ENCODE peak calls at places on chromosomes 16 and 17, in six cellular contexts. M is psoas muscle; X is GM12865; O is AG04450; C is stimulated activated CD4-positive, alpha-beta T cell treated with anti-CD3 and anti-CD28 coated beads, Interleukin-4, amount 100 ng/mL, for 4 hours; D is T-helper 9 cell. G is an unnamed sample.
A peak's percentile ranks its signal among the peaks of the same experiment; 100 is the strongest.

GRCh38 chr17:30573603-30574175 is 96.5 kb downstream of the GOSR1 start:
- DNase-seq in O (no peak), X (no peak), C (no peak), M (no peak), D (no peak), G (no peak)

GRCh38 chr16:81451753-81452680 is 7.4 kb downstream of the CMIP start:
- DNase-seq in D (no peak), C (peak; percentile 38), X (no peak), O (no peak), M (no peak), G (no peak)

GRCh38 chr16:88936008-88936912 is 40.7 kb downstream of the CBFA2T3 start:
- DNase-seq in O (no peak), C (no peak), X (peak; percentile 48), D (no peak), M (no peak), G (no peak)

GRCh38 chr16:31250782-31251384 is 8.9 kb upstream of the ITGAM start:
- DNase-seq in O (no peak), X (no peak), M (no peak), D (no peak), C (no peak), G (no peak)

GRCh38 chr17:81867952-81868673 is 3.0 kb downstream of the ARHGDIA start:
- DNase-seq in X (no peak), M (no peak), D (no peak), O (no peak), C (no peak), G (no peak)

GRCh38 chr17:80125656-80126448 is 21.1 kb downstream of the EIF4A3 start:
- DNase-seq in O (no peak), X (no peak), C (no peak), M (no peak), D (no peak), G (no peak)

GRCh38 chr16:79132745-79133144 is 467.8 kb downstream of the MAF start:
- DNase-seq in O (no peak), C (no peak), X (no peak), M (no peak), D (no peak), G (no peak)

GRCh38 chr17:34357398-34357797 is 1.1 kb downstream of the CCL13 start:
- DNase-seq in D (no peak), X (no peak), O (no peak), C (no peak), M (no peak), G (no peak)

GRCh38 chr16:12390644-12391043 is 413.0 kb downstream of the CPPED1 start:
- DNase-seq in C (no peak), O (no peak), D (no peak), M (no peak), X (no peak), G (no peak)

GRCh38 chr17:12089809-12090384 is 69.2 kb downstream of the MAP2K4 start:
- DNase-seq in M (no peak), O (peak; percentile 30), C (no peak), X (no peak), D (no peak), G (no peak)

GRCh38 chr17:29383687-29384086 is 6.5 kb upstream of the TAOK1 start:
- DNase-seq in C (no peak), M (no peak), X (no peak), D (no peak), O (no peak), G (no peak)

GRCh38 chr17:41061969-41062368 is 2.1 kb upstream of the KRTAP2-3 start:
- DNase-seq in O (peak; percentile 86), C (no peak), X (no peak), D (no peak), M (no peak), G (no peak)

GRCh38 chr16:9206156-9206555 is 114.7 kb downstream of the HAPSTR1 start:
- DNase-seq in D (no peak), C (no peak), O (no peak), M (no peak), X (no peak), G (no peak)

GRCh38 chr17:76261421-76262215 is 3.5 kb upstream of the UBALD2 start:
- DNase-seq in M (no peak), O (no peak), X (peak; percentile 92), C (no peak), D (no peak), G (no peak)

GRCh38 chr16:52592778-52593177 is 45.8 kb upstream of the TOX3 start:
- DNase-seq in C (no peak), M (no peak), D (no peak), X (no peak), O (no peak), G (no peak)

GRCh38 chr17:56130030-56130429 is 23.2 kb upstream of the ANKFN1 start:
- DNase-seq in C (no peak), M (no peak), D (no peak), O (no peak), X (no peak), G (no peak)

GRCh38 chr17:19381741-19382444 is 3.6 kb downstream of the MAPK7 start:
- DNase-seq in C (no peak), D (no peak), M (no peak), X (no peak), O (no peak), G (no peak)

GRCh38 chr17:44314524-44314868 is 6.1 kb downstream of the RUNDC3A start:
- DNase-seq in M (no peak), O (no peak), D (no peak), C (no peak), X (no peak), G (no peak)

GRCh38 chr17:4565209-4566141 is 5.1 kb upstream of the GGT6 start:
- DNase-seq in X (peak; percentile 78), O (peak; percentile 38), M (peak; percentile 78), C (peak; percentile 37), D (peak; percentile 26), G (no peak)

GRCh38 chr17:75496005-75496404 is 19.3 kb downstream of the CASKIN2 start:
- DNase-seq in O (no peak), C (no peak), X (no peak), M (no peak), D (no peak), G (no peak)

GRCh38 chr17:62653831-62654829 is 26.7 kb downstream of the MRC2 start:
- DNase-seq in C (no peak), X (no peak), D (no peak), M (peak; percentile 86), O (no peak), G (no peak)

GRCh38 chr16:3135120-3135715 is 389 bp downstream of the ZNF213 start:
- DNase-seq in M (no peak), D (no peak), C (no peak), O (no peak), X (no peak), G (no peak)

GRCh38 chr16:22813223-22813945 is 578 bp upstream of the HS3ST2 start:
- DNase-seq in O (no peak), X (peak; percentile 12), M (peak; percentile 49), D (no peak), C (no peak), G (no peak)

G was measured in effector memory CD4-positive, alpha-beta T cell.